ENCODE peak calls at places on chromosome 1, in seven cellular contexts. One of them, this sample, is unnamed.

GRCh38 chr1:30151119-30151518 is 572.3 kb downstream of the MATN1 start:
- DNase-seq in A549: no peak
- DNase-seq in NB4: no peak
- DNase-seq in transverse colon: no peak
- DNase-seq in uterus: no peak
- DNase-seq in stomach: no peak
- DNase-seq in suprapubic skin: no peak
- DNase-seq in this sample: no peak

GRCh38 chr1:44293761-44294315 is 61.2 kb downstream of the ERI3 start:
- DNase-seq in A549: no peak
- DNase-seq in NB4: no peak
- DNase-seq in transverse colon: peak
- DNase-seq in uterus: no peak
- DNase-seq in stomach: peak
- DNase-seq in suprapubic skin: no peak
- DNase-seq in this sample: no peak

GRCh38 chr1:100921110-100921706 is 25.3 kb downstream of the SLC30A7 start:
- DNase-seq in A549: peak
- DNase-seq in NB4: peak
- DNase-seq in transverse colon: no peak
- DNase-seq in uterus: no peak
- DNase-seq in stomach: no peak
- DNase-seq in suprapubic skin: no peak
- DNase-seq in this sample: no peak

GRCh38 chr1:44803312-44804095 is 3.3 kb downstream of the PLK3 start:
- DNase-seq in A549: no peak
- DNase-seq in NB4: no peak
- DNase-seq in transverse colon: no peak
- DNase-seq in uterus: no peak
- DNase-seq in stomach: no peak
- DNase-seq in suprapubic skin: peak
- DNase-seq in this sample: no peak

GRCh38 chr1:94236630-94237290 is 624 bp downstream of the ARHGAP29 start:
- DNase-seq in A549: peak
- DNase-seq in NB4: no peak
- DNase-seq in transverse colon: peak
- DNase-seq in uterus: peak
- DNase-seq in stomach: peak
- DNase-seq in suprapubic skin: peak
- DNase-seq in this sample: no peak

GRCh38 chr1:201296371-201296770 is 13.1 kb downstream of the PKP1 start:
- DNase-seq in A549: no peak
- DNase-seq in NB4: no peak
- DNase-seq in transverse colon: no peak
- DNase-seq in uterus: no peak
- DNase-seq in stomach: no peak
- DNase-seq in suprapubic skin: peak
- DNase-seq in this sample: no peak

GRCh38 chr1:2819429-2819828 is 17.9 kb upstream of the TTC34 start:
- DNase-seq in A549: no peak
- DNase-seq in NB4: no peak
- DNase-seq in transverse colon: no peak
- DNase-seq in uterus: no peak
- DNase-seq in stomach: no peak
- DNase-seq in suprapubic skin: no peak
- DNase-seq in this sample: no peak

GRCh38 chr1:17400725-17401341 is 28.8 kb downstream of the PADI6 start:
- DNase-seq in A549: no peak
- DNase-seq in NB4: no peak
- DNase-seq in transverse colon: no peak
- DNase-seq in uterus: no peak
- DNase-seq in stomach: no peak
- DNase-seq in suprapubic skin: no peak
- DNase-seq in this sample: no peak

GRCh38 chr1:9009438-9010366 is 16.5 kb downstream of the SLC2A7 start:
- DNase-seq in A549: peak
- DNase-seq in NB4: peak
- DNase-seq in transverse colon: peak
- DNase-seq in uterus: no peak
- DNase-seq in stomach: peak
- DNase-seq in suprapubic skin: no peak
- DNase-seq in this sample: no peak

GRCh38 chr1:14970115-14970798 is 183.3 kb upstream of the TMEM51 start:
- DNase-seq in A549: peak
- DNase-seq in NB4: peak
- DNase-seq in transverse colon: peak
- DNase-seq in uterus: peak
- DNase-seq in stomach: peak
- DNase-seq in suprapubic skin: peak
- DNase-seq in this sample: no peak

GRCh38 chr1:211627259-211627658 is 48.2 kb downstream of the NEK2 start:
- DNase-seq in A549: no peak
- DNase-seq in NB4: no peak
- DNase-seq in transverse colon: no peak
- DNase-seq in uterus: no peak
- DNase-seq in stomach: no peak
- DNase-seq in suprapubic skin: no peak
- DNase-seq in this sample: no peak

GRCh38 chr1:20573987-20574386 is 14.9 kb upstream of the CDA start:
- DNase-seq in A549: no peak
- DNase-seq in NB4: no peak
- DNase-seq in transverse colon: no peak
- DNase-seq in uterus: no peak
- DNase-seq in stomach: no peak
- DNase-seq in suprapubic skin: no peak
- DNase-seq in this sample: no peak

DNA sequence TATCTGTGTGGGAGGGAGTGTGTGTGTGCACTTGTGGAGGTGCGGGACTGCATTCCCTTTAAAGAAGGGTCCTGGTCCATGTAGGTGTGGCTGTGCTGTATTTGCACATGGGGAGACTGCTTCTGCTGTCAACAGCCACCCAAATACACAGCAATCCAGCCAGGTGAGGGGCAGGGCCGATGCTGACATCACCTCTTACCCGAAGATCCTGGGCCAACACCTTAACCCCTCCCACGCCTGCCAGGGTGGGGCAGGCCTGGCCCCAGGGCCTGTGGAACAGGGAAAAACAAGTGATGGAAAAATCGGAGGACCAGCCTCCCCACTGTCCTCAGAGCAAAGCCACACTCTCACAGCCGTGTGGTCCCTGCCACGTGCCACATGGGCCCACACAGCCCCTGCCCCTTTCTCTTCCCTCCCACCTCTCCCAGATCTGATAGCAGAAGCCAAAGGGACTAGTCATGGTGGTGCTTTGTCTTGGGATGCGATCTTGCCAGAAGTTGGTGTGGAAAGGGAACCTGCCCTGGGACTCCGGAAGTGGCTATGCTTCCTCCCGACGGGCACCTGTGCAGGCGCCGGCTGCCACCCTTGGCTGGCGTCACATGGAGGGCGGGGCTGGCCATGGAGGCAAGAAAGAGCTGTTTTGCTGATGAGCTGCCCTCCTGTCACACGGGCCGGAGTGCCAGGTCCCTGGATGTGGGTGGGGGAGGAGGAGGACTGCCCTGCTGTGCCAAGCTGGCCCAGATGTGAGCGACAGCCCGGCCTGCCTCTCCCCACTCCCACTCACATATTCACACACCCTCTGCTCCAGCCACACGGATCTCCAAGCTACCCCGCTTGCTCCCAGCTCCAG is 7.8 kb upstream of the CASZ1 start:
- DNase-seq in A549: no peak
- DNase-seq in NB4: no peak
- DNase-seq in transverse colon: peak
- DNase-seq in uterus: no peak
- DNase-seq in stomach: peak
- DNase-seq in suprapubic skin: peak
- DNase-seq in this sample: no peak
- TF ChIP-seq POLR2A in A549: no peak
- TF ChIP-seq POLR2A in NB4: no peak
- TF ChIP-seq POLR2A in transverse colon: peak
- TF ChIP-seq POLR2A in uterus: no peak
- TF ChIP-seq POLR2A in stomach: no peak
- TF ChIP-seq POLR2A in suprapubic skin: no peak
- TF ChIP-seq POLR2A in this sample: no peak

DNA sequence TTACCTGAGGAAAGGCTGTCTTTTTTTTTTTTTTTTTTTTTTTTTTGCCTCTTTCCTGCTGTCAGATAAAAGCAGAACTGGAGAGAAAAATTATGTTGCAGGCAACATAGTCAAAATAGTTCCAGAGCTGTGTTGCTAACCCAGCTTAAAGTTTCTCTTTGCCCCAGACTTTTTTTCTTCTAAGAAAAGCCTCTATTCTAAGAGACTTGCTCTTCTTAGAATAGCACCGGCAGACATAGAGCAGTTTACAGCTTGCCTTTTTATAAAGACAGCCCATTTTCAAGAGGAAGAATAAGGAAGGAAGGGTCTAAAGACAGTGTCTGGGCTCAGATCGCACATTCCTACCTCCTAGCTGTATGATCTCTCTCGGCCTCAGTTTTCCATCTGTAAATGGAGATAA is 88.7 kb downstream of the TENT5C start:
- DNase-seq in A549: no peak
- DNase-seq in NB4: no peak
- DNase-seq in transverse colon: no peak
- DNase-seq in uterus: no peak
- DNase-seq in stomach: no peak
- DNase-seq in suprapubic skin: no peak
- DNase-seq in this sample: no peak
- H3K4me3 ChIP-seq in A549: no peak
- H3K4me3 ChIP-seq in NB4: no peak
- H3K4me3 ChIP-seq in transverse colon: no peak
- H3K4me3 ChIP-seq in uterus: no peak
- H3K4me3 ChIP-seq in stomach: no peak
- H3K4me3 ChIP-seq in suprapubic skin: no peak
- H3K4me3 ChIP-seq in this sample: no peak

GRCh38 chr1:91176250-91176649 is 154.4 kb upstream of the ZNF644 start:
- DNase-seq in A549: no peak
- DNase-seq in NB4: no peak
- DNase-seq in transverse colon: no peak
- DNase-seq in uterus: no peak
- DNase-seq in stomach: no peak
- DNase-seq in suprapubic skin: no peak
- DNase-seq in this sample: no peak
- TF ChIP-seq POLR2A in A549: no peak
- TF ChIP-seq POLR2A in NB4: no peak
- TF ChIP-seq POLR2A in transverse colon: no peak
- TF ChIP-seq POLR2A in uterus: no peak
- TF ChIP-seq POLR2A in stomach: no peak
- TF ChIP-seq POLR2A in suprapubic skin: no peak
- TF ChIP-seq POLR2A in this sample: no peak

DNA sequence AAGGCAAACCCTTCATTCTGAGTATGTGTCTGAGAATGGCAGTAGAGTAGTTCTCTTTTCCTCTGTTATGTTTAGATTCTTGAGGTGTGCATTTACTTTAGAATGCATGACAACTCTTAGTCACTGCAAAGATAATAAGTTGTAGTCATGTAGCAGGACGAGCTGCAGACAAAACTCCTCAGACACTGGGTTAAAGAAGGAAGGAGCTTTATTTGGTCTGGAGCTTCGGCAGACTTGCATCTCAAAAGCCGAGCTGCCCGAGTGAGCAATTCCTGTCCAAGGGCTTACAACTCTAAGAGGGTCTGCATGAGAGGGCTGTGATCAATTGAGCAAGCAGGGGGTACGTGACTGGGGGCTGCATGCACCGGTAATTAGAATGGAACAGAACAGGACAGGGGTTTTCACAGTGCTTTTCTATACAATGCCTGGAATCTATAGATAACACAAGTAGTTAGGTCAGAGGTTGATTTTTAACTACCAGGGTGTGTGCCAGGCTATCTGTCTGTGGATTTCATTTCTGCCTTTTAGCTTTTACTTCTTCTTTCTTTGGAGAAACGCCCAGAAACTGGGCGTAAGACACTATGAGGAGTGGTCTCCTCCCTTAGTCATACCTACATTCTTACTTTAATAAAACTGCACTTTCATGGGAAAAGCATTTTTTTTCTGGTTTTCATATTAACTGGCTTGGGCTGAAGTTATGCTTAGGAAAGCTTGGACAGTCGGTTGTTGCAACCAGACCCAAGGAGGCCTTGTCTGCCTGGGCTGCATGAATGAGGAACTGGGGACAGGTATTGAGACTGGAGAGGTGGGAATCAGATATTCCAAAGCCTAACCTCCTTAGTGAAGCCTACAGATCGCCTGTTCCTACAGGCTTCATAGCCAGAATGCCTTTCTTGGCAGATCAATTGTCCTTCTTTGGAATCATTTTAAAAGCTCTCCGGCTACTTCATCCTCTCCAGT is 115.1 kb downstream of the RHOU start:
- DNase-seq in A549: peak
- DNase-seq in NB4: no peak
- DNase-seq in transverse colon: no peak
- DNase-seq in uterus: no peak
- DNase-seq in stomach: no peak
- DNase-seq in suprapubic skin: peak
- DNase-seq in this sample: no peak
- H3K4me3 ChIP-seq in A549: peak
- H3K4me3 ChIP-seq in NB4: no peak
- H3K4me3 ChIP-seq in transverse colon: no peak
- H3K4me3 ChIP-seq in uterus: no peak
- H3K4me3 ChIP-seq in stomach: no peak
- H3K4me3 ChIP-seq in suprapubic skin: no peak
- H3K4me3 ChIP-seq in this sample: no peak

DNA sequence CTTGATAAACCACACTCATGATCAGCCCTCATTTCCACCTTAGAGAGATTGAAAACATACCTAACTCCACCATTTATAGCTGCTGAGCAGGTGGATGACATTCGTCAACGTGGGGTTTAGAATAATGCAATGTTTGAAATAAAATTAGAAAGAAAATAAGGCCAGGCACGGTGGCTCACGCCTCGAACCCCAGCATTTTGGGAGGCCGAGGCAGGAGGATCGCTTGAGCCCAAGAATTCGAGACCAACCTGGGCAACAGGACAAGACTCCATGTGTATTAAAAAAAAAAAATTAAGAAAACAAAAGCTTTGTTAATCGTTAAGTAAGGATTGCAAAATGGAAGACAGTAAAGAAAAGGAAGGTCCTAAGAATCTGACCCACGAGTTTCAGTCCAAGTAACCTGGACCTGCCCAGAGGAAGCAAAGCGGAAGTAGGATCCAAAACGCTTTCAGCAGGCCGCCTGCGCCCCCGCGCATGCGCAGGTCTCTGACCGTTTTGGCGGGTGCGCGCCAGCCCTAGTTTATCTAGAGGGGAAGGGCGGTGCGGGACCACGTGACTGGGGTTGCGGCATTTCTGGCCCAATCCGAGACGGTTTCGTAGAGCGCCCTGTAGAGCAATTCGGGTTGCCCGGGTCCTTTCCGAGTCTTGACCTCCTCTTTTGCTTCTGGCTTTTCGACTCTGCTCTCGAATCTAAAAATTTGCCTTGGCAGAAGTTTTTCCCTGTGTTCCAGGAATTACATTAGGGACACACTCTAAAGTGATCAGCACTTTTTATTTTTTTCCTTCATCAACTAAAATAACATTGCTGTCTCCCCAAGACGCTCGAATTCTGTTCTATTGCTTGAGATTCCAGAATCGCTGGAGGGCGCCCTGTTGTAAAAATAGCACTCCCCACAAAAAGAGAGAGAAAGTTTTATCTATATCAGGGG is 22.5 kb downstream of the ANP32E start:
- DNase-seq in A549: peak
- DNase-seq in NB4: peak
- DNase-seq in transverse colon: peak
- DNase-seq in uterus: peak
- DNase-seq in stomach: peak
- DNase-seq in suprapubic skin: peak
- DNase-seq in this sample: peak
- TF ChIP-seq POLR2A in A549: peak
- TF ChIP-seq POLR2A in NB4: peak
- TF ChIP-seq POLR2A in transverse colon: peak
- TF ChIP-seq POLR2A in uterus: no peak
- TF ChIP-seq POLR2A in stomach: no peak
- TF ChIP-seq POLR2A in suprapubic skin: no peak
- TF ChIP-seq POLR2A in this sample: no peak